ENCODE peak calls at places on chromosomes 6 and 20, in four cellular contexts. Y is H1, Z is A549, K is K562. X is an unnamed sample.

GRCh38 chr6:63351995-63352586 is 32.3 kb upstream of the LGSN start:
- DNase-seq in K (no peak), Y (no peak), Z (peak), X (peak)

GRCh38 chr6:150766201-150766997 is 99.1 kb upstream of the MTHFD1L start:
- DNase-seq in Z (no peak), Y (no peak), K (no peak), X (no peak)

GRCh38 chr6:105087571-105088211 is 92.1 kb downstream of the POPDC3 start:
- DNase-seq in K (peak), Y (no peak), Z (peak), X (peak)

GRCh38 chr20:35742741-35743523 is 872 bp upstream of the RBM39 start:
- DNase-seq in Y (no peak), K (no peak), Z (peak), X (peak)

GRCh38 chr6:154993710-154994109 is 1.4 kb upstream of the TIAM2 start:
- DNase-seq in Y (no peak), K (no peak), Z (no peak), X (no peak)

GRCh38 chr20:53428997-53429396 is 164.6 kb downstream of the ZNF217 start:
- DNase-seq in K (no peak), Y (no peak), Z (no peak), X (no peak)

GRCh38 chr6:2695464-2696095 is 55.1 kb downstream of the MYLK4 start:
- DNase-seq in Z (peak), K (no peak), Y (no peak), X (peak)

GRCh38 chr20:7094438-7094997 is 327.0 kb downstream of the BMP2 start:
- DNase-seq in Y (peak), Z (peak), K (peak), X (peak)

GRCh38 chr6:131460603-131460995 is 112.4 kb upstream of the ARG1 start:
- DNase-seq in K (no peak), Y (no peak), Z (no peak), X (no peak)

GRCh38 chr6:10793695-10794094 is 44.6 kb downstream of the MAK start:
- DNase-seq in Z (peak), K (no peak), Y (no peak), X (no peak)

GRCh38 chr6:77825204-77825603 is 172.4 kb downstream of the MEI4 start:
- DNase-seq in K (no peak), Y (no peak), Z (no peak), X (no peak)

GRCh38 chr6:42099340-42100028 is 42.9 kb downstream of the C6orf132 start:
- DNase-seq in K (peak), Z (no peak), Y (no peak), X (peak)

GRCh38 chr6:13935190-13935880 is 10.6 kb downstream of the RNF182 start:
- DNase-seq in Z (no peak), Y (no peak), K (no peak), X (no peak)

GRCh38 chr6:44966449-44967091 is 361.6 kb upstream of the RUNX2 start:
- DNase-seq in Z (peak), K (peak), Y (no peak), X (peak)

GRCh38 chr6:89940225-89941027 is 46.2 kb downstream of the GJA10 start:
- DNase-seq in K (peak), Y (no peak), Z (peak), X (peak)

GRCh38 chr6:119742188-119742803 is 392.7 kb upstream of the MAN1A1 start:
- DNase-seq in Y (peak), Z (peak), K (peak), X (peak)

GRCh38 chr20:4730782-4731181 is 9.1 kb downstream of the PRND start:
- DNase-seq in K (peak), Z (no peak), Y (no peak), X (peak)

GRCh38 chr6:17714879-17715860 is 8.4 kb upstream of the NUP153 start:
- DNase-seq in K (peak), Z (peak), Y (no peak), X (no peak)

DNA sequence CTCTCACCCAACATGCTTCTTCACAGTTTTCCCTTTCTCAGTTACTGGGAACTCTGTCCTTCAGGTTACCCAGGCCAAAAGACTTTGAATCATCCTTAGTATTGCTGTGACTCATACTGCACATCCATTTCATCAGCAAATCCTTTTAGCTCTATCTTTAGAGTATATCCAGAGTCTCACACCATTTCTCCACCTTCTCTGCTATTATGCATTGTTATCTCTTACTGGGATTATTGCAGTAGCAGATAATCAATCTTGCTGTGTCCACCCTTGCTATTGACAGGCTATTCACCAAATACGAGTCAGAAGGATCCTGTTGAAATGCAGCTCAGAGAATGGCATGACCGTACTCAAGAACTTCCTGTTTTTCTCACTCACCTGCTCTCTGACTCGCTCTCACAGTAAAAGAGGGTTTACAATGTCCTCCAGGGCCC is 57.3 kb downstream of the BCKDHB start:
- DNase-seq in Z (peak), K (no peak), Y (no peak), X (peak)
- TF ChIP-seq CHD2 in Z (no peak), K (no peak), Y (no peak), X (no peak)

DNA sequence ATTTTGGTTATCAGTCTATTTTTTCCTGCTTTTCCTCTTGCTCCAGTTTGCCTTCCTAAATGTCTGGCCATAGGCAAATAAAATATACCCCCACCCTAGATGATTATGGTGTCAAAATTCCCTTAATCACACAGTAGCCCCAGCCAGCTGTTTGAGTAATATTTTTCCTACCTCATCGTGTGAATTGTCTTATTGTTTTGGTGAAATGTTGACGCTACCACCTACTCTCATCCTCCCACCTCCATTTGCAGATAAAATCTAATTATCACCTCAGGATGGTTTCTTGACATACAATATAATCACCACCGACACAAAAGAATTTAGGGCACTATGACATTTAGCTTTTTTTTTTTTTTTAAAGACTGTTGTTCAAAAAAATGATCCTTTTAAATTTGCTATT is 44.1 kb upstream of the FUCA2 start:
- DNase-seq in Y (no peak), K (no peak), Z (no peak), X (no peak)
- TF ChIP-seq CHD2 in Y (no peak), K (no peak), Z (no peak), X (no peak)

GRCh38 chr6:7215798-7216231 is 97.2 kb downstream of the SSR1 start:
- DNase-seq in K (no peak), Z (no peak), Y (no peak), X (no peak)

GRCh38 chr6:7215140-7215539 is 97.9 kb downstream of the SSR1 start:
- DNase-seq in Z (no peak), Y (no peak), K (no peak), X (peak)

GRCh38 chr6:7219310-7219709 is 93.7 kb downstream of the SSR1 start:
- DNase-seq in Y (no peak), Z (no peak), K (peak), X (peak)

GRCh38 chr6:7218586-7218985 is 94.4 kb downstream of the SSR1 start:
- DNase-seq in Z (no peak), K (no peak), Y (no peak), X (no peak)

GRCh38 chr6:7216941-7217621 is 95.9 kb downstream of the SSR1 start:
- DNase-seq in K (no peak), Y (no peak), Z (no peak), X (no peak)
- TF ChIP-seq CHD2 in K (no peak), Y (no peak), Z (no peak), X (no peak)

DNA sequence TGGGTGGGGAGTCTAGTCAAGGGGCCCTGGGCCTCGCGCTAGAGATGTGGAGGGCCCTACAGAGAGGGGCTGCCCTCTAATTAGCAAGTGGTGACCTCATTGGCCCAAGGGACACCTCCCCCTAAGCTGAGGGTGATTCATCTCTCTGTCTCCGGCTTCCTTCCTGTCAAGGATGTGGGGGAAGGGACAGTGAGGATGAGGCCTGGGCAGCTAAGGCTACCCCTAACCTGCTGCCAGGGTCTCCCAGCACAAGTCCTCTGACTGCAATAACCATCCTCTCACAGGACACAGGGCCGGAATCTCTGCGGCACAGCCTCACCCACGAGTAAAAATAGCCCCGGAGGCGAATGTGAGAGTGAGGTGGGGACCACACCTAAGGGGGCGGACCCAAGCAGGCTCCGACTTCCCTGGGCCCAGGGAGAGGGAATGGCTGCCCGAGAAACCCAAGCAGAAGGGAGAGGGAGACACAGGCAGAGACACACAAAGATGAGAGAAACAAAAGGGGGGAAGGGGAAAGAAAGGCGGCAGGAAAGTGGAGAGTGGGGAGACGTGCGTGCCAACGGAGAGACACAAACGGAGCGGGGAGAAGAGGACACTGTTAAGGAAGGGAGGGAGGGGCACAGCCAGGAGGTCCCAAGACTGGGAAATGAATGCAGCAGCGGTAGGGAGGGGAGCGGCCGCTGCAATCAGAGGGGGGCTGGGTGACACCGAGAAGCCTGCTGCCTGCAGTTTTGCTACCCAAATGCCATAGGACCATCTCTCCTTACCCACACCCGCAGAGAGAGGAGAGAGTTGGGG is 1.4 kb downstream of the CLIC1 start:
- DNase-seq in Y (peak), Z (peak), K (peak), X (peak)
- TF ChIP-seq CHD2 in Y (no peak), Z (no peak), K (peak), X (no peak)

GRCh38 chr6:113596477-113596876 is 260.7 kb upstream of the MARCKS start:
- DNase-seq in Y (no peak), Z (no peak), K (no peak), X (no peak)

GRCh38 chr6:113595921-113596376 is 261.2 kb upstream of the MARCKS start:
- DNase-seq in Y (no peak), Z (no peak), K (no peak), X (no peak)

GRCh38 chr6:113594726-113595125 is 262.4 kb upstream of the MARCKS start:
- DNase-seq in Y (no peak), Z (peak), K (no peak), X (peak)

GRCh38 chr6:113588646-113589045 is 268.5 kb upstream of the MARCKS start:
- DNase-seq in Y (no peak), K (no peak), Z (no peak), X (no peak)

GRCh38 chr6:113591896-113592827 is 265.0 kb upstream of the MARCKS start:
- DNase-seq in Y (no peak), K (no peak), Z (no peak), X (peak)
- TF ChIP-seq CHD2 in Y (no peak), K (no peak), Z (no peak), X (no peak)

GRCh38 chr6:36874443-36875249 is at the start of gene PPIL1:
- DNase-seq in K (peak), Y (peak), Z (peak), X (peak)

GRCh38 chr6:36873115-36873514 is 1.5 kb downstream of the PPIL1 start:
- DNase-seq in Z (no peak), Y (no peak), K (no peak), X (no peak)

GRCh38 chr6:36874016-36874442 is 574 bp downstream of the PPIL1 start:
- DNase-seq in Z (no peak), Y (no peak), K (no peak), X (no peak)

GRCh38 chr6:36875250-36875633 is 639 bp upstream of the PPIL1 start:
- DNase-seq in Z (no peak), Y (no peak), K (no peak), X (no peak)

DNA sequence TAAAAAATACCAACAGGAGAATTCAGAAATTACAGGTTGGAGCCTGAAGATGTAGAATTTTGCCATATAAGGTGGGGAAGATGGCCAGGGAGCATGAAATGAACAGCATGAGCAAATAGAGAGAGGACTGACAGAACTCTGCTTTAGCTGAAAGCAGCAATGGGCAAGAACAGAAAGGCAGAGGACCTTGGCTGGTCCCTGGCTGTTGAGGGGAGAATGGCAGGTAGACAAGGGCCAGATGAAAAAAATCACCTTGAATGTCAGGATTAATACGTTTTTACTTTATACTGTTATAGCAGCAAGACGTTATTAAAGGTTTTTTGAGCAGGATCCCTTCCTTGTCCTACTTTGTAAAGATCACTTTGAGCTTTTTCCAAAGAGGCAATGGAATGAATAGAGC is 991 bp downstream of the PPIL1 start:
- DNase-seq in K (no peak), Y (no peak), Z (peak), X (peak)
- TF ChIP-seq CHD2 in K (no peak), Y (no peak), Z (no peak), X (no peak)

DNA sequence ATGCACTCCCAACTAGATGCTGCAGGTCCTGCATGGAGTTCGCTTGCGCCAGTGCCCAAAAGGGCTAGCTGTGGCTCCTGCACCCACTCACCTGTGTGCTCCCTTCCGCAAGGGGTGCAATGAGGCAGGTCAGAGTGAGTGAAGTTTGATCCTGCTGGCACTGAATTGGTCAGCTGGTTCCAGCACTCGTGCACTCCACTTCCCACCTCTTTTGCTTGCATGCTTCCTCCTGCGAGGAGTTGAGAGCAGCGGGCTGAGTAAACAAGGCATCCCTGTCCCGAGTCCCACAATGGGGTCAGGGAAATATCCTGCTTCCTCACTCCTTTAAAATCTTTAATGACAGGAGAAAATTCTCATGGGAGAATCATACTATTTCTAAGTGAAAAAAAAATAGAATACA is 86.2 kb downstream of the LCA5 start:
- DNase-seq in K (no peak), Z (no peak), Y (no peak), X (no peak)
- TF ChIP-seq CHD2 in K (no peak), Z (no peak), Y (no peak), X (no peak)

DNA sequence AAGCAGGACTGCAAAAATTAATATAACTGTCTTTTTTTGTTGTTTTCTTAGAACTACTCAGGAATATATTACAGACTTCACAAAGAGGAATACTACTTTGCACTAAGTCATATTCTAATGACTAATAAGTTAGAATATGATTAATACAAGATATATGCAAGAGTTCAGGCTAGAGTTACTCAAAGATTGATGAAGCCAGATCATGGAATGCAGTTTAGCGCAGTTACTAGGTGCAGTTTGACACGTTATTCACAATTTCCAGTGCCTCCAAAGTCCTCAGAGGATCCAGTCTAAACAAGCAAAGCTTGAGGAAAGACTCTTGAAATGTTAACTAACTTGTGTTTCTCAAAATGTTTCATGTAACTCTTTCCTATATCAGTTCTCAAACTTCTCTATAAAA is 1.2 kb upstream of the MYCT1 start:
- DNase-seq in K (no peak), Y (no peak), Z (peak), X (no peak)
- TF ChIP-seq CHD2 in K (no peak), Y (no peak), Z (no peak), X (no peak)